ENCODE peak calls at places on chromosomes 16 and 17, in five cellular contexts. X is lower lobe of right lung, I is IMR-90, V is cardiac muscle cell, F is WERI-Rb-1. Q is an unnamed sample.

GRCh38 chr17:30091771-30092170 is 24.8 kb upstream of the NSRP1 start:
- DNase-seq in X (no peak), I (peak), V (no peak), F (no peak), Q (no peak)

GRCh38 chr17:50790619-50791018 is 23.3 kb upstream of the ANKRD40CL start:
- DNase-seq in X (no peak), I (no peak), V (no peak), F (no peak), Q (no peak)

GRCh38 chr17:27553019-27553511 is 77.9 kb upstream of the LGALS9 start:
- DNase-seq in X (no peak), I (no peak), V (no peak), F (no peak), Q (no peak)

GRCh38 chr16:53456625-53457024 is 22.4 kb downstream of the RBL2 start:
- DNase-seq in X (no peak), I (no peak), V (no peak), F (no peak), Q (no peak)

GRCh38 chr17:37824534-37825485 is 80.0 kb upstream of the HNF1B start:
- DNase-seq in X (no peak), I (peak), V (peak), F (no peak), Q (no peak)

GRCh38 chr16:1781758-1782407 is 488 bp downstream of the SPSB3 start:
- DNase-seq in X (no peak), I (peak), V (peak), F (no peak), Q (no peak)

GRCh38 chr16:25713785-25714570 is 22.2 kb downstream of the HS3ST4 start:
- DNase-seq in X (no peak), I (no peak), V (no peak), F (peak), Q (no peak)

GRCh38 chr16:31354394-31355291 is at the start of gene ITGAX:
- DNase-seq in X (peak), I (peak), V (no peak), F (no peak), Q (peak)

GRCh38 chr17:2264023-2264860 is 39.3 kb downstream of the SMG6 start:
- DNase-seq in X (no peak), I (peak), V (peak), F (no peak), Q (no peak)

GRCh38 chr16:58339452-58339938 is 44.7 kb upstream of the PRSS54 start:
- DNase-seq in X (no peak), I (no peak), V (peak), F (peak), Q (no peak)

GRCh38 chr17:45171338-45172231 is 9.9 kb downstream of the HEXIM2 start:
- DNase-seq in X (peak), I (no peak), V (peak), F (peak), Q (peak)

GRCh38 chr17:12048843-12049473 is 28.3 kb downstream of the MAP2K4 start:
- DNase-seq in X (no peak), I (no peak), V (no peak), F (no peak), Q (no peak)

GRCh38 chr17:42171831-42172230 is 9.1 kb downstream of the KCNH4 start:
- DNase-seq in X (no peak), I (no peak), V (no peak), F (no peak), Q (no peak)

GRCh38 chr16:85187002-85187401 is 74.7 kb upstream of the CIBAR2 start:
- DNase-seq in X (no peak), I (peak), V (peak), F (no peak), Q (peak)

GRCh38 chr16:66369055-66369592 is 2.6 kb downstream of the CDH5 start:
- DNase-seq in X (peak), I (no peak), V (no peak), F (no peak), Q (no peak)

GRCh38 chr16:66365588-66365987 is 903 bp upstream of the CDH5 start:
- DNase-seq in X (no peak), I (peak), V (no peak), F (no peak), Q (no peak)

GRCh38 chr16:66366433-66367299 is at the start of gene CDH5:
- DNase-seq in X (peak), I (no peak), V (no peak), F (no peak), Q (no peak)

GRCh38 chr16:66370786-66371684 is 4.5 kb downstream of the CDH5 start:
- DNase-seq in X (no peak), I (no peak), V (no peak), F (no peak), Q (no peak)

GRCh38 chr16:66367968-66368891 is 1.7 kb downstream of the CDH5 start:
- DNase-seq in X (no peak), I (no peak), V (no peak), F (no peak), Q (no peak)
- H3K4me3 ChIP-seq in X (peak), I (no peak), V (no peak), F (no peak), Q (peak)

GRCh38 chr16:84182680-84183571 is 3.9 kb downstream of the TAF1C start:
- DNase-seq in X (no peak), I (no peak), V (no peak), F (no peak), Q (no peak)

GRCh38 chr16:84184775-84185174 is 2.1 kb downstream of the TAF1C start:
- DNase-seq in X (no peak), I (no peak), V (no peak), F (no peak), Q (no peak)

GRCh38 chr16:84182104-84182503 is 4.8 kb downstream of the TAF1C start:
- DNase-seq in X (no peak), I (no peak), V (no peak), F (no peak), Q (no peak)

GRCh38 chr16:84183572-84183875 is 3.3 kb downstream of the TAF1C start:
- DNase-seq in X (no peak), I (no peak), V (no peak), F (no peak), Q (no peak)

DNA sequence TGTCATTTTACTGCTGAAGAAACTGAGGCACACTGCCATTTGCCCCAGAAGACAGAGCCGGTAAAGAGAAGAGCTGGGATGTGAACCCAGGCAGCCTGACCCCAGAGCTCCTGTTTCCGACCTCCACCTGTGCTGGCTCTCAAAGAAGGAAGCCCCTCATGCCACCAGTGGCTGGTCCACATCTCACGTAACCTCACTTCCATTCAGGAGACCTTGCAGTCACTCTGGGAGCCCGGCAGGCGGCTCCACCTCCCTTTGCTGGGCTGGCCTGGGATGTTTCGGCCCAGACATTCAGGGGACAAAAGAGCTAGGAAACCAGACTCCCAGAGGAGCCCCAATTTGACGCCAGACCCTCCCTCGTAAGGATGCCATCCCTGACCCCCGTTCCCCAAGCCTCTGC is 2.9 kb downstream of the TAF1C start:
- DNase-seq in X (no peak), I (no peak), V (no peak), F (peak), Q (no peak)
- TF ChIP-seq CTCF in X (peak), I (no peak), V (no peak), F (peak), Q (no peak)

DNA sequence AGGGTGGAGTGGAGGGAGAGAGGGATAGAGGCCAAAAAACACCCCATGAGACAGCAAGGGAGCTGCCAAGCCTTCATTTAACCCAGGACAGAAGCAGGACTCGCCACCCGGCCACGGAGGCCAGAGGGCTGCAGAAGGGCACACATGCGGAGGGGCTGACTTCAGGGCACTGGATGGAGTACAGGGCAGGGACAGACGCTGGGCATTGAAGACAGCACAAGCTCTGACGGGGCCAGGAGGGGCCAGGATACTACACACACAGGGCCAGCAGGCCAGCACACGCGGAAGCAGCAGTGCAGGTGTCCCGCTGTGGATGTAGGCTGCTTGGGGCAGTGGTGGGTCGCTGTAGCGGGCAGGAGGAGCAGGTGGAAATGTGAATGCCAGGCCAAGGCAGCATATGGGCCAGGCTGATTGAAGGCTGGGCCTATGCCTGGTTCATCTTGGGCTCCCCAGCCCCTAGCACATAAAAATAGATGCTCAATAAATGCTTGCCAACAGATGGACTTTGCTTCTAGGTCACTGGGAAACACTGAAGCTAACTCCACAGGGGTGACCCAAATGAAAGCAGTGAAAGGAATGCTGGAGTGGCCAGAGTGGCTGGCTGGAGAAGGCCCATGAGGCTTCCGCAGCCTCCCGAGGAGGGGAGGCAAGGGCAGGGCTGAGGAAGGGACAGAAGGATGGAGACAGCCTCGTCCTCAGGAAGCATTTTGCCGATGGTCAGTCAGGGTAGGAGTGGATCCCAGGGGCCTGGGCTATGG is 61.6 kb downstream of the GNA13 start:
- DNase-seq in X (no peak), I (no peak), V (no peak), F (no peak), Q (no peak)
- H3K4me3 ChIP-seq in X (no peak), I (no peak), V (no peak), F (no peak), Q (no peak)

GRCh38 chr17:68785565-68786486 is 169.4 kb downstream of the ABCA8 start:
- DNase-seq in X (no peak), I (no peak), V (no peak), F (no peak), Q (no peak)
- TF ChIP-seq CTCF in X (no peak), I (no peak), V (no peak), F (peak), Q (no peak)

GRCh38 chr17:14125518-14126125 is 56.3 kb downstream of the COX10 start:
- DNase-seq in X (no peak), I (no peak), V (no peak), F (no peak), Q (no peak)
- H3K4me3 ChIP-seq in X (no peak), I (no peak), V (no peak), F (no peak), Q (no peak)

DNA sequence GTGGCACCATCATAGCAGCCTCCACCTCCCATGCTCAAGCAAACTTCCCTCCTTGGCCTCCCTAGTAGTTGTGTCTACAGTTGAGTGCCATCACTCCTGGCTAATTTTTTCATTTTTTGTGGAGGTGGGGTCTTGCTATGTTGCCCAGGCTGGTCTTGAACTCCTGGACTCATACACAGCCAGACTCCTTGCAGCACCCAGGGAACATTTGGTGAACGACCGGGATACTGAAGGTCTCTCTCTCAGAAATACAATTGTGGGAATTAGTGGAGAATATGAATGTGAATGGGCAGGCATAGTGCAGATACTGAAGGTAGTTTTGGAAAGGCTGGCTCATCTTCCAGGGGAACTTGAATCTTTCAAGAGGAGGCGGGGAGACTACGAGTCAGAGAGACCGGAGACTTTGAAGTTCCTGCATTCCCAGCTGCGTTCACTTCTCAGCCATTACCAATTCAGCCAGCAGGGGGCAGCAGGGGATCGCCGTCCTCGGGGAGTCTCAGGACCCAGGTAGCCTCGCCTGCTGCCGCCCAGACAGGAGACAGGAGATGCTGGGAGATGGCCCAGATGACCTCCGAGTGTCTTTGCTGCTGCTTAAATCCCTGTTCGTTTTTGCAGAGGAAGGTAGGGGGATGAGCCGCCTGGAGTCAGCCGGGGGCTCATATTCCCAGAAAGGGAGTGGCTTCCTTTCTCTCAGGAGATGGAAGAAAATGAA is 68.6 kb downstream of the HAPSTR1 start:
- DNase-seq in X (peak), I (peak), V (peak), F (peak), Q (no peak)
- TF ChIP-seq CTCF in X (peak), I (peak), V (peak), F (peak), Q (peak)

GRCh38 chr17:4968166-4968915 is 724 bp upstream of the SPAG7 start:
- DNase-seq in X (no peak), I (no peak), V (peak), F (peak), Q (no peak)

GRCh38 chr17:4968916-4969550 is 1.4 kb upstream of the SPAG7 start:
- DNase-seq in X (no peak), I (peak), V (no peak), F (peak), Q (no peak)

GRCh38 chr17:4970273-4970672 is 2.7 kb upstream of the SPAG7 start:
- DNase-seq in X (no peak), I (no peak), V (no peak), F (peak), Q (no peak)

GRCh38 chr17:4967539-4968165 is at the start of gene SPAG7:
- DNase-seq in X (peak), I (peak), V (peak), F (peak), Q (peak)

DNA sequence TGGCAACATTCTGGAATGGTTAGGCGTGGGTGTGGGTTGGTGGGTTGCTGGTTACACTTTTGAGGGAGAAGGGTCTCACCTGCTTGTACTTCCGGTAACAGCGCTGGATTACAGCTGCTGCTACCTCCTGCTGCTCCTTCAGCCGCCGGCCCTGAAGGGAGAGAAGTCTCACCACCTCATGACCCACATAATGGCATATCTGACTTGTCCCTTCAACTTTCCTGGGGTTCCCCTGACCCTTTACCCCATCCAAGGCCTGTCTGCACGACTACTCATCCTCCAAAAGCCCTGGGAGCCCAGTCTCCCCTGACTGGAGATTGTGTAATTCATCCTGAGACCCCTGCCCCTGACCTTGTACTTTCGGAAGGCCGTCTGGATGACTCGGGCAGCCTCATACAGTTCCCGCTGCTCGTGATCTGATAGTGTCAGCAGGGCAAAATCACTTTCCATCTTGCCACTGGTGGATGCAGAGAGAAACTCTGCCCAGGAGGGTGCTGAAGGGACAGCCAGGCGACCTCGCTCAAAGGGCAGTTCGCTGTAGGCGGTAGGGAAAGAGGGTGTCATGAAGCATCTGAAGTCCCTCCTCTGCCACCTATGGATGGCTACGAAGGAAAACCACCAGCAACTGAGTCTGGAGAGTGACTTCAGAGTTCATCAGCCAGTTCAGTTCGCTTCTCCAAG is 2.1 kb upstream of the SPAG7 start:
- DNase-seq in X (no peak), I (peak), V (peak), F (no peak), Q (no peak)
- H3K4me3 ChIP-seq in X (peak), I (peak), V (no peak), F (no peak), Q (no peak)

DNA sequence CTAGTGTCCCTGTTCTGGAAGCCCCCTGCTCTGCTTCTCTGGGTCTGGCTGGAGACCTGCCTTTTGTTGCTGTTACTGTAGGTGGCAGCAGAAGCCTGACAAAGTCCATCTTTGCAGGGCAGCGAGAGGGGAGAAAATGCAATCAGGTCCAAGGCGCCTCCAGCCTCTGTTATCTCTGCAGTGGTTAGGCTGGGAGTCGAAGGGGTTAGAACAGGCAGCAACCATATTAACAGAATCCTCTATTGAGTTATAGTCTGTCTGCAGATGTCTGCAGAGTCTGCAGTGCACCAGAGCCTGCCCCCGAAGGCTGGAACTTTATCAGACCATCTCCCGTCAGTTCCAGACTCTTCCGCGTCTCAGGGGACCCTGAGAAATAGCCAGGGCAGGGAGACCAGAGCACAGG is 404.9 kb upstream of the EEF2KMT start:
- DNase-seq in X (no peak), I (no peak), V (peak), F (peak), Q (no peak)
- TF ChIP-seq CTCF in X (peak), I (no peak), V (no peak), F (peak), Q (no peak)

DNA sequence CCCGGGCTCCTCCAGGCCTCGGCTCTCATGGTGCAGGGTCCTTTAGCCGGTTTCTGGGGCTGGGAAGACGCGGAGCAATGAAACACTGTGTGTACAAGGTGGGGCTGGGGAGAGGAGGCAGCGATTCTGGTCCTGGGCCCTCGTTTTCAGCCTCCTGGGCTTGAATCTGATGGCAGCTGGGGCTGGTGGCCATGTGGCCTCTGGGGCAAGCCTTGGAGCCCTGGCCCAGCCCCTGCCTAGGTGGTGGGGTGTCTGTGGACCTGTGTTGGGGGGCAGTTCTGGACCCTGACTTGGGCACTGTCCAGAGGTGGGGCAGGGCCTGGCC is 4.1 kb downstream of the FOXJ1 start:
- DNase-seq in X (no peak), I (no peak), V (no peak), F (no peak), Q (peak)
- H3K4me3 ChIP-seq in X (no peak), I (no peak), V (no peak), F (no peak), Q (no peak)

Q was measured in ascending aorta.